ENCODE peak calls at places on chromosomes 3 and 15, in four cellular contexts. D is HFFc6; J is CD4-positive, alpha-beta T cell; X is coronary artery. L is an unnamed sample.

GRCh38 chr3:189316296-189317019 is 144.7 kb downstream of the TPRG1 start:
- DNase-seq in D (no peak), J (no peak), X (no peak), L (no peak)

GRCh38 chr3:52090620-52091468 is 34.5 kb upstream of the DUSP7 start:
- DNase-seq in D (no peak), J (no peak), X (no peak), L (no peak)

GRCh38 chr3:173865900-173866498 is 468.5 kb downstream of the NLGN1 start:
- DNase-seq in D (no peak), J (no peak), X (no peak), L (no peak)

GRCh38 chr3:53221827-53222182 is 34.0 kb downstream of the TKT start:
- DNase-seq in D (no peak), J (no peak), X (no peak), L (no peak)

GRCh38 chr15:66940368-66940767 is 125.0 kb upstream of the SMAD3 start:
- DNase-seq in D (peak), J (no peak), X (peak), L (no peak)

GRCh38 chr15:74044267-74045110 is 37.9 kb downstream of the GOLGA6A start:
- DNase-seq in D (no peak), J (no peak), X (peak), L (no peak)

GRCh38 chr3:103794656-103795055 is 1359.8 kb downstream of the ZPLD1 start:
- DNase-seq in D (no peak), J (no peak), X (no peak), L (no peak)

GRCh38 chr3:152096280-152096679 is 172.4 kb upstream of the MBNL1 start:
- DNase-seq in D (no peak), J (no peak), X (no peak), L (no peak)

GRCh38 chr3:138332472-138333073 is 2.9 kb upstream of the NME9 start:
- DNase-seq in D (peak), J (no peak), X (no peak), L (peak)

GRCh38 chr3:112002458-112002971 is 3.8 kb downstream of the TAGLN3 start:
- DNase-seq in D (peak), J (no peak), X (no peak), L (peak)

GRCh38 chr3:147415819-147416218 is 6.7 kb downstream of the ZIC1 start:
- DNase-seq in D (no peak), J (no peak), X (no peak), L (no peak)

GRCh38 chr15:89186798-89187197 is 34.6 kb downstream of the RLBP1 start:
- DNase-seq in D (no peak), J (no peak), X (no peak), L (no peak)

GRCh38 chr15:91855684-91856553 is 2.4 kb downstream of the SLCO3A1 start:
- DNase-seq in D (no peak), J (no peak), X (no peak), L (peak)

GRCh38 chr3:184688251-184688851 is 23.5 kb downstream of the MAGEF1 start:
- DNase-seq in D (peak), J (no peak), X (no peak), L (no peak)

GRCh38 chr3:18300916-18301315 is 124.2 kb downstream of the SATB1 start:
- DNase-seq in D (no peak), J (no peak), X (no peak), L (no peak)

GRCh38 chr3:180048840-180049239 is 12.1 kb upstream of the PEX5L start:
- DNase-seq in D (peak), J (no peak), X (no peak), L (no peak)

GRCh38 chr3:37324752-37325407 is 150.5 kb upstream of the LRRFIP2 start:
- DNase-seq in D (no peak), J (no peak), X (no peak), L (no peak)

GRCh38 chr15:74901612-74902063 is 5.0 kb downstream of the FAM219B start:
- DNase-seq in D (peak), J (peak), X (no peak), L (no peak)

GRCh38 chr3:45551214-45552010 is 43.1 kb upstream of the LIMD1 start:
- DNase-seq in D (peak), J (no peak), X (peak), L (no peak)

GRCh38 chr3:132038198-132038825 is 3.5 kb upstream of the CPNE4 start:
- DNase-seq in D (peak), J (no peak), X (no peak), L (no peak)

GRCh38 chr3:127078626-127079025 is 95.7 kb downstream of the PLXNA1 start:
- DNase-seq in D (no peak), J (no peak), X (no peak), L (no peak)
- TF ChIP-seq CTCF in D (no peak), J (no peak), X (no peak), L (no peak)

DNA sequence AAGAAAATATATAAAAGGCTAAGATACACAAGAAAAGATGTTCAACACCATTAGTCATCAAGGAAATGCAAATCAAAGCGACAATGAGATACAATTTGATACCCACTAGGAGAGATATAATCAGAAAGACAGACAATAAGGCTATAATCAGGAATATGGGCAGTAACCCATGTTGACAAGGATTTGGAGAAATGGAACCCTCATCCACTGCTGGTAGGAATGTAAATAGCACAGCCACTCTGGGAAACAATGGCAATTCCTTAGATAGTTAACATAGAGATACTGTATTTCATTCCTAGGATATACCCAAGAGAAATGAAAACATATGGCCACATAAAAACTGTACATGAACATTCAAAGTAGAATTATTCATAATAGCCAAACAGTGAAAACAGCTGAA is 18.3 kb upstream of the COL8A1 start:
- DNase-seq in D (no peak), J (no peak), X (no peak), L (no peak)
- TF ChIP-seq CTCF in D (peak), J (no peak), X (no peak), L (no peak)

GRCh38 chr15:64334530-64334929 is 21.4 kb downstream of the CSNK1G1 start:
- DNase-seq in D (no peak), J (no peak), X (no peak), L (no peak)
- TF ChIP-seq CTCF in D (no peak), J (peak), X (no peak), L (no peak)

GRCh38 chr3:129975332-129976090 is 991 bp downstream of the TRH start:
- DNase-seq in D (no peak), J (no peak), X (no peak), L (no peak)
- TF ChIP-seq CTCF in D (no peak), J (no peak), X (no peak), L (no peak)

DNA sequence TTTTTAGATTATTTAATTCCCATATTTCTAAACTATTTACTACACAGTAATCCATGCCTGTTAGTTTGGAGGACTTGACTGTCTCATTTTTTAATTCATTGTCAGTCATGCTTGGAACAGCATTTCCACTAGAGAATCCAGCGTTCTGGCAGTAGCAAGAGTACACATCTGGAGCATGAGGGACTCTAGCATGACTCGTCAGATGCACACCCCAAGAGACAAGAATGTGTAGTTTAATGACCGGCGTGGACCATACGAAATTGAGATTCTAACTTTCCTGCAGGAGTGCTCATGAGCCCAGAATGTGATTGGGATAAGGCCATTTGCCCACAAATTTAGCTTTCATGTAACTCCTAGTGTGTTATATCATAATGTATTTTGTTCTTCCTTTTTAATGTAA is 48.9 kb downstream of the ASB7 start:
- DNase-seq in D (peak), J (no peak), X (no peak), L (no peak)
- TF ChIP-seq CTCF in D (no peak), J (no peak), X (no peak), L (no peak)

GRCh38 chr3:123724306-123724705 is 139.5 kb upstream of the HACD2 start:
- DNase-seq in D (peak), J (no peak), X (no peak), L (no peak)
- TF ChIP-seq CTCF in D (peak), J (no peak), X (no peak), L (peak)

GRCh38 chr15:34109775-34110663 is 8.1 kb downstream of the PGBD4 start:
- DNase-seq in D (peak), J (no peak), X (no peak), L (no peak)
- TF ChIP-seq CTCF in D (peak), J (peak), X (no peak), L (peak)

DNA sequence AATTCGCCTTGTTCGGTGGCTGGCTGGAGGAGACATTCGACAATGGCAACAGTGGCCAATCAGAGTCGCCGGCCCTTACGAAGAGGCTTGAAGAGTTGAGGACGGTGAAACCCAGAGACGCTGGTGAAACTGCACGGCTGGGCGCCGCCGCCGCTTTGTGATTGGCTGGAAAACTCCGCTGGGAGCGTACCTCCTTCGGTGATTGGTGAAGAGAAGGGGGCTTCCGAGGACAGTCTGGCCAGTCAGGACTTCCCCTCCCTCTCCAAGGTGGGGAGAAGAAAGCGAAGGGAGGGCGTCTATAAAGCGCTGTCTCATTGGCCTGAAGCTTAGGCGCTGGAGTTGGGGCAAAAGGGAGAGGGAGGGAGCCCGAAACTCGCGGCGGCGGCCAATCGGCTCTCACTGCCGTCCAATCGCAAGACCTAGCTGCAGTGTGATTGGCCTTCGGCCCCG is 554 bp upstream of the GSK3B start:
- DNase-seq in D (peak), J (no peak), X (peak), L (peak)
- TF ChIP-seq CTCF in D (no peak), J (no peak), X (no peak), L (no peak)

DNA sequence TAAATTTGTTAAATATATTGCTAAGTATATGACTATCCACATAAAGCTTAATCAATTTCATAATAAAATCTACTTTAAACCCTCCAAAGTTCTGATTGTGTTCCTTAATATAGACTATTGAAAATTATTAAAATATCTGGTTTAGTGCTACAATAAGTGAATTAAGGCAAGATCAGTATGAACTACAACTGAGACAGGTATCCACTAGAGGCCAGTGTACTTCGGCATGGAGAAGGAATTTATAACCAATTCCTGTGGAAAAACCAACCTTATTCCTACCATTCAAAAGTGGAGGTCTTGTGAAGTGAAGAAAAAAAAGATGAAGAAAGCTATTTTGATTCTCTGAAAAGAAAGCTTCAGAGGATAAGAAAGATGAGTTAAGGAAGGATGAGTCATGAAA is 237.7 kb downstream of the SUCLG2 start:
- DNase-seq in D (no peak), J (no peak), X (no peak), L (no peak)
- TF ChIP-seq CTCF in D (peak), J (no peak), X (no peak), L (no peak)